ENCODE peak calls at places on chromosomes 12 and 14, in seven cellular contexts. I is mesothelial cell of epicardium, N is psoas muscle, R is HepG2, K is lung microvascular endothelial cell, Z is substantia nigra, X is endothelial cell. A is an unnamed sample.

GRCh38 chr12:47819902-47820630 is at the start of gene HDAC7:
- DNase-seq in I (peak), R (peak), K (peak), N (peak), Z (peak), X (peak), A (peak)

GRCh38 chr14:45091696-45092095 is 7.8 kb downstream of the PRPF39 start:
- DNase-seq in I (no peak), Z (no peak), N (no peak), X (no peak), K (peak), R (no peak), A (no peak)

GRCh38 chr12:64243809-64244208 is 21.7 kb upstream of the KICS2 start:
- DNase-seq in X (no peak), Z (no peak), I (no peak), N (no peak), R (no peak), K (no peak), A (no peak)

GRCh38 chr12:53235742-53236442 is 3.9 kb upstream of the RARG start:
- DNase-seq in I (no peak), N (peak), R (no peak), K (no peak), X (no peak), Z (no peak), A (no peak)

GRCh38 chr14:64645220-64645891 is 58.9 kb upstream of the PLEKHG3 start:
- DNase-seq in X (peak), K (peak), R (peak), I (no peak), Z (no peak), N (no peak), A (peak)

GRCh38 chr12:101792046-101792931 is 38.5 kb downstream of the GNPTAB start:
- DNase-seq in N (no peak), K (peak), X (no peak), I (no peak), R (no peak), Z (no peak), A (no peak)

GRCh38 chr14:72155379-72155993 is 223.3 kb downstream of the RGS6 start:
- DNase-seq in K (no peak), I (no peak), N (no peak), Z (no peak), R (no peak), X (no peak), A (no peak)

GRCh38 chr12:47281667-47282171 is 202.0 kb upstream of the AMIGO2 start:
- DNase-seq in N (no peak), I (no peak), K (no peak), Z (no peak), X (no peak), R (no peak), A (no peak)

GRCh38 chr12:26573212-26573909 is 259.6 kb downstream of the ITPR2 start:
- DNase-seq in I (no peak), K (no peak), N (no peak), X (no peak), Z (no peak), R (no peak), A (no peak)

GRCh38 chr14:49951946-49952345 is 59.1 kb downstream of the ARF6 start:
- DNase-seq in Z (no peak), X (no peak), K (no peak), R (no peak), I (no peak), N (no peak), A (no peak)

GRCh38 chr12:101089271-101089670 is 120.8 kb downstream of the SLC5A8 start:
- DNase-seq in K (no peak), R (no peak), X (no peak), Z (no peak), I (no peak), N (no peak), A (no peak)

GRCh38 chr14:49861581-49861922 is 9.0 kb upstream of the NEMF start:
- DNase-seq in I (no peak), X (peak), Z (no peak), N (peak), R (no peak), K (peak), A (peak)

GRCh38 chr12:33706927-33707326 is 267.3 kb upstream of the SYT10 start:
- DNase-seq in I (no peak), X (no peak), N (no peak), K (no peak), R (no peak), Z (no peak), A (no peak)

GRCh38 chr14:102183922-102184677 is 44.4 kb downstream of the WDR20 start:
- DNase-seq in K (no peak), X (no peak), Z (peak), R (no peak), N (no peak), I (no peak), A (no peak)

GRCh38 chr12:121545459-121545858 is 35.4 kb downstream of the KDM2B start:
- DNase-seq in N (no peak), X (no peak), R (no peak), Z (no peak), I (no peak), K (no peak), A (no peak)